ENCODE peak calls at places on chromosomes 16 and 17, in six cellular contexts. E is CD4-positive, alpha-beta memory T cell; Q is tibial nerve; T is neural progenitor cell; Z is PC-9; C is right lobe of liver. W is an unnamed sample.

GRCh38 chr17:15914400-15915165 is 30.3 kb upstream of the ADORA2B start:
- DNase-seq in Z (no peak), C (no peak), T (no peak), E (no peak), Q (no peak), W (no peak)

GRCh38 chr16:17345043-17345442 is 125.7 kb downstream of the XYLT1 start:
- DNase-seq in Z (no peak), Q (peak; percentile 63), E (no peak), C (no peak), T (no peak), W (peak; percentile 39)

GRCh38 chr17:7838291-7839075 is 4.5 kb downstream of the KDM6B start:
- DNase-seq in Z (no peak), E (no peak), C (no peak), T (peak; percentile 92), Q (no peak), W (no peak)

GRCh38 chr16:65500007-65500406 is 378.1 kb upstream of the CDH11 start:
- DNase-seq in T (no peak), Z (no peak), E (no peak), C (no peak), Q (no peak), W (no peak)

GRCh38 chr17:67994827-67995567 is 1.3 kb downstream of the C17orf58 start:
- DNase-seq in C (no peak), T (no peak), Q (no peak), E (no peak), Z (no peak), W (no peak)

GRCh38 chr17:66647391-66647983 is 187.4 kb upstream of the CACNG5 start:
- DNase-seq in C (no peak), T (no peak), Z (no peak), Q (no peak), E (no peak), W (no peak)

GRCh38 chr16:58970775-58971174 is 236.7 kb upstream of the GOT2 start:
- DNase-seq in Z (no peak), Q (no peak), C (no peak), T (no peak), E (no peak), W (no peak)

GRCh38 chr17:20278805-20279204 is 188.5 kb downstream of the LGALS9B start:
- DNase-seq in T (no peak), Q (no peak), E (no peak), C (no peak), Z (no peak), W (no peak)

GRCh38 chr16:4676826-4677225 is 16.5 kb upstream of the NUDT16L1 start:
- DNase-seq in T (no peak), E (no peak), Z (no peak), C (no peak), Q (no peak), W (no peak)

GRCh38 chr17:30222741-30223175 is 12.7 kb downstream of the SLC6A4 start:
- DNase-seq in Z (no peak), C (no peak), Q (no peak), E (no peak), T (peak; percentile 67), W (no peak)

GRCh38 chr17:80696964-80697363 is 152.3 kb downstream of the RPTOR start:
- DNase-seq in C (no peak), Z (no peak), T (no peak), E (no peak), Q (no peak), W (no peak)

GRCh38 chr17:38550661-38551060 is 55.1 kb downstream of the SRCIN1 start:
- DNase-seq in E (no peak), Q (no peak), T (no peak), C (no peak), Z (peak; percentile 44), W (no peak)

GRCh38 chr16:2236362-2237075 is at the start of gene DNASE1L2:
- DNase-seq in T (peak; percentile 80), Q (no peak), E (no peak), Z (no peak), C (peak; percentile 63), W (no peak)

GRCh38 chr17:66547170-66547865 is 244.9 kb downstream of the PRKCA start:
- DNase-seq in C (no peak), Q (no peak), Z (no peak), E (no peak), T (no peak), W (no peak)

GRCh38 chr17:27379863-27380533 is 76.2 kb upstream of the KSR1 start:
- DNase-seq in Q (peak; percentile 29), E (no peak), C (peak; percentile 69), T (peak; percentile 77), Z (peak; percentile 71), W (peak; percentile 17)

GRCh38 chr16:24538756-24539294 is 541 bp upstream of the RBBP6 start:
- DNase-seq in E (no peak), Z (no peak), C (no peak), Q (no peak), T (no peak), W (no peak)

GRCh38 chr16:24286713-24287405 is 30.7 kb downstream of the CACNG3 start:
- DNase-seq in E (no peak), Z (no peak), T (no peak), C (no peak), Q (no peak), W (no peak)

GRCh38 chr16:4736546-4736945 is 2.2 kb downstream of the DNAAF8 start:
- DNase-seq in Q (no peak), Z (no peak), C (no peak), T (no peak), E (no peak), W (no peak)

GRCh38 chr17:79114455-79115301 is 40.1 kb downstream of the ENGASE start:
- DNase-seq in Z (peak; percentile 82), T (peak; percentile 73), Q (no peak), C (no peak), E (no peak), W (no peak)

GRCh38 chr17:41656249-41657023 is 32.1 kb upstream of the KRT17 start:
- DNase-seq in E (no peak), C (no peak), T (no peak), Z (no peak), Q (no peak), W (no peak)
- H3K27ac ChIP-seq in E (no peak overlapping the region), C (no peak overlapping the region), T (no peak overlapping the region), Z (peak overlapping the region; percentile 98), Q (peak overlapping the region; percentile 79), W (no peak overlapping the region)

GRCh38 chr16:86799367-86799766 is 221.0 kb downstream of the FOXL1 start:
- DNase-seq in C (no peak), Q (no peak), T (no peak), E (no peak), Z (no peak), W (no peak)

GRCh38 chr16:86802013-86802412 is 223.7 kb downstream of the FOXL1 start:
- DNase-seq in C (no peak), Q (no peak), E (no peak), T (no peak), Z (no peak), W (no peak)

GRCh38 chr16:86800914-86801313 is 222.6 kb downstream of the FOXL1 start:
- DNase-seq in E (no peak), Q (no peak), C (no peak), T (no peak), Z (no peak), W (no peak)

GRCh38 chr16:86797700-86798099 is 219.4 kb downstream of the FOXL1 start:
- DNase-seq in Q (no peak), C (no peak), Z (no peak), E (no peak), T (no peak), W (no peak)

DNA sequence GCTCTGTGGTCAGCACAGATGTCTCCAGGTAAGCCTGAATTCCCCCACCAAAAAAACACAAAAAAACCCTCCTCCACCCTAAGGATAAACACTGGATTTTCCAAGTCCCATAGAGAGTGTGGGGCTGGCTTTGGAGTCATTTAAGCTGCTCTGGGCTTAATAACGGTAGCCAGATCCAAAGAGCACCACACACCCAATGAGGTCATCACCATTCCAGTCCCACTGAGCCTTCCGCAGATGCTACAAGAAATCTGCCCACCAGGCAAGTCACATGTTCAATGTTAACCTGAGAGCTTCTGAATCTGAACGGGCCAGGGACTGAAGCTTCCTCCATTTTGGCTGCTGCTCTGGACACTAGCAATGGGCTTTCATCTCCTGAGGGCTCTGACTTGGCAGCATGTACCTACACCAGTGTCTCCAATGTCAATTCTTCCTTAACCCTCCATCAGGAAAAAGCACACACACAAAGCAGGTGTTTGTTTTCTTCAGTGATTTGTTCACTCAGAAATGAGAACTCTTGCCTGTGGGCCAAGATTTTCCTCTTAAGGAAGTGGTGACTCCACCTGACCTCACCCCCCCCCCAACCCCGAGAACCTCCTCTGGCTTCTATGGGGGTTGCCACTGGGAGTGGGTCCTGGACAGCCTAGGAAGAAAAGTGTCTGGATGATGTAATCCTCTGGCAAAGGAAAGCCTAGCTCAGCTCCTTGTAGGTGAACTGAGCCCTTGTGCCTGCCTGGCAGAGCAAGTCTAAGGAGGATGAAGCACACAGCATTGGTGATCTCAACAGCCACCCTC is 220.1 kb downstream of the FOXL1 start:
- DNase-seq in C (no peak), Z (no peak), E (no peak), T (no peak), Q (no peak), W (no peak)
- H3K27ac ChIP-seq in C (no peak overlapping the region), Z (no peak overlapping the region), E (no peak overlapping the region), T (no peak overlapping the region), Q (no peak overlapping the region), W (no peak overlapping the region)

GRCh38 chr16:28289106-28289505 is 3.2 kb upstream of the SBK1 start:
- DNase-seq in C (no peak), T (no peak), Q (no peak), E (no peak), Z (no peak), W (no peak)
- H3K27ac ChIP-seq in C (no peak overlapping the region), T (no peak overlapping the region), Q (no peak overlapping the region), E (no peak overlapping the region), Z (no peak overlapping the region), W (peak overlapping the region; percentile 76)

GRCh38 chr16:12091569-12092346 is 115.2 kb downstream of the SNX29 start:
- DNase-seq in Q (no peak), Z (no peak), T (peak; percentile 58), C (peak; percentile 15), E (no peak), W (no peak)
- H3K27ac ChIP-seq in Q (peak overlapping the region; percentile 5), Z (peak overlapping the region; percentile 55), T (peak overlapping the region; percentile 47), C (no peak overlapping the region), E (no peak overlapping the region), W (no peak overlapping the region)

GRCh38 chr17:64941761-64942160 is 22.5 kb upstream of the LRRC37A3 start:
- DNase-seq in E (no peak), Z (no peak), C (no peak), Q (no peak), T (no peak), W (no peak)

GRCh38 chr17:64938925-64939474 is 19.7 kb upstream of the LRRC37A3 start:
- DNase-seq in C (peak; percentile 68), E (no peak), T (peak; percentile 75), Q (peak; percentile 27), Z (peak; percentile 55), W (no peak)

GRCh38 chr17:64938290-64938689 is 19.0 kb upstream of the LRRC37A3 start:
- DNase-seq in E (no peak), Q (no peak), Z (no peak), C (no peak), T (no peak), W (no peak)

GRCh38 chr17:64941045-64941444 is 21.8 kb upstream of the LRRC37A3 start:
- DNase-seq in T (no peak), Q (no peak), E (no peak), Z (no peak), C (no peak), W (no peak)

DNA sequence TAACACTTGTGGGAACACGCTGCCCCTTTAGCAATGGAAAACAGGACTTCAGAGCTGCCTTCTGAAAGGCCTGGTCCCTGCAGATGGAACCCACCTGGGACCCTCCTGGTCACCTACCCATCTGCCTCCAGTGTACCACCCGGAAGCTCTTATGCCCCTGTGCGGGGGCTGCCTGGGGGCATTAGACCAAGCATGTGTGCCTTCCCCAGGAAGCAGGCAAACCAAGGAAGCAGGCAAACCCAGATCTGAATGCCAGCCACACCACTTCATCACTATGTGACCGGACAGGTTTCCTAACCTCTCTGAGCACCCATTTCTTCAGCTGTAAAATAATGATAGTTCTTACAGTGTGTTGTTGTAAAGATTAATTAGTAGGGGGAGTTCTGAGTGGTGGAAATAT is 20.8 kb upstream of the LRRC37A3 start:
- DNase-seq in E (no peak), Z (peak; percentile 41), Q (no peak), T (no peak), C (no peak), W (no peak)
- H3K27ac ChIP-seq in E (no peak overlapping the region), Z (peak overlapping the region; percentile 89), Q (no peak overlapping the region), T (no peak overlapping the region), C (no peak overlapping the region), W (no peak overlapping the region)